ENCODE peak calls at places on chromosomes 5 and 9, in ten cellular contexts. B is mammary epithelial cell; H is stimulated activated CD8-positive, alpha-beta memory T cell treated with anti-CD3 and anti-CD28 coated beads, Interleukin-15, amount 100 ng/mL, for 4 hours; D is T-cell; N is dermis microvascular lymphatic vessel endothelial cell; A is transverse colon; U is NCI-H1436 treated with DMSO at 0.1 percent for 48 hours; E is GM12865; G is naive thymus-derived CD4-positive, alpha-beta T cell; K is NCI-H2029. O is an unnamed sample.
A peak's percentile ranks its signal among the peaks of the same experiment; 100 is the strongest.

GRCh38 chr5:126263567-126264173 is 159.5 kb upstream of the GRAMD2B start:
- DNase-seq in G (no peak), H (no peak), K (no peak), D (no peak), B (no peak), N (no peak), A (no peak), E (no peak), U (no peak), O (no peak)

GRCh38 chr5:178284095-178284675 is 51.6 kb upstream of the PHYKPL start:
- DNase-seq in B (peak; percentile 5), A (no peak), K (no peak), H (no peak), U (no peak), E (peak; percentile 62), N (peak; percentile 33), G (no peak), D (no peak), O (no peak)

GRCh38 chr9:90906316-90907055 is 104.9 kb downstream of the SYK start:
- DNase-seq in D (no peak), B (no peak), H (no peak), A (no peak), G (no peak), N (no peak), E (no peak), K (no peak), U (no peak), O (no peak)

GRCh38 chr5:94522099-94522498 is 96.3 kb downstream of the KIAA0825 start:
- DNase-seq in G (no peak), N (no peak), K (no peak), D (no peak), A (no peak), E (no peak), H (no peak), U (no peak), B (no peak), O (no peak)

GRCh38 chr5:37496902-37497445 is 117.9 kb downstream of the WDR70 start:
- DNase-seq in D (no peak), H (no peak), G (no peak), A (no peak), E (no peak), K (no peak), N (no peak), U (no peak), B (no peak), O (no peak)

GRCh38 chr5:68545636-68546325 is 330.2 kb downstream of the PIK3R1 start:
- DNase-seq in G (no peak), K (peak; percentile 83), D (no peak), B (no peak), N (no peak), U (no peak), A (no peak), H (no peak), E (no peak), O (no peak)

GRCh38 chr5:173557123-173557903 is 59.1 kb downstream of the BOD1 start:
- DNase-seq in E (no peak), K (no peak), G (no peak), B (no peak), A (no peak), D (no peak), N (no peak), U (no peak), H (no peak), O (no peak)

GRCh38 chr5:7886849-7887460 is 18.0 kb downstream of the MTRR start:
- DNase-seq in U (no peak), B (peak; percentile 20), N (peak; percentile 52), D (no peak), G (peak; percentile 19), A (no peak), E (peak; percentile 29), K (peak; percentile 70), H (no peak), O (no peak)

GRCh38 chr5:181098642-181099452 is 32.1 kb downstream of the OR2V1 start:
- DNase-seq in G (no peak), K (no peak), A (no peak), U (no peak), H (no peak), E (no peak), N (no peak), D (no peak), B (peak; percentile 7), O (no peak)

GRCh38 chr5:61333351-61334223 is 1.5 kb downstream of the ZSWIM6 start:
- DNase-seq in E (peak; percentile 47), N (peak; percentile 39), U (no peak), A (peak; percentile 39), B (peak; percentile 47), D (peak; percentile 17), G (peak; percentile 29), K (no peak), H (no peak), O (peak; percentile 14)

GRCh38 chr5:73284985-73285384 is 112.0 kb downstream of the TMEM174 start:
- DNase-seq in H (no peak), N (no peak), E (no peak), G (no peak), K (no peak), D (no peak), A (no peak), B (no peak), U (no peak), O (no peak)

GRCh38 chr9:111983484-111983908 is 86.9 kb downstream of the UGCG start:
- DNase-seq in A (no peak), U (no peak), G (no peak), D (no peak), B (no peak), H (no peak), N (no peak), E (peak; percentile 93), K (no peak), O (no peak)

GRCh38 chr5:10635257-10635860 is 71.5 kb downstream of the ANKRD33B start:
- DNase-seq in H (peak; percentile 21), N (peak; percentile 82), K (no peak), U (no peak), G (no peak), E (peak; percentile 95), A (no peak), B (peak; percentile 14), D (peak; percentile 11), O (peak; percentile 41)

GRCh38 chr5:126234563-126235195 is 188.5 kb upstream of the GRAMD2B start:
- DNase-seq in H (no peak), U (no peak), G (no peak), E (peak; percentile 30), K (peak; percentile 2), B (peak; percentile 13), D (no peak), A (peak; percentile 19), N (peak; percentile 7), O (no peak)

GRCh38 chr9:137556069-137556838 is 4.6 kb downstream of the MRPL41 start:
- DNase-seq in E (no peak), G (no peak), K (no peak), H (no peak), N (no peak), U (no peak), A (peak; percentile 65), B (no peak), D (no peak), O (no peak)

GRCh38 chr5:94694671-94695070 is 76.2 kb downstream of the SLF1 start:
- DNase-seq in N (no peak), H (no peak), G (no peak), D (no peak), B (no peak), K (no peak), E (no peak), U (no peak), A (no peak), O (no peak)